ENCODE peak calls at places on chromosome 6, in four cellular contexts. N is HCT116, Q is OCI-LY7, Y is choroid plexus epithelial cell. X is an unnamed sample.

GRCh38 chr6:24323632-24324337 is 34.1 kb downstream of the DCDC2 start:
- DNase-seq in N (no peak), Q (no peak), Y (no peak), X (peak; percentile 47)

GRCh38 chr6:161437851-161438250 is 164.0 kb upstream of the AGPAT4 start:
- DNase-seq in N (no peak), Q (no peak), Y (no peak), X (no peak)

GRCh38 chr6:121932071-121933009 is 467.1 kb upstream of the HSF2 start:
- DNase-seq in N (peak; percentile 61), Q (no peak), Y (peak; percentile 89), X (peak; percentile 68)

GRCh38 chr6:20400476-20401402 is 940 bp upstream of the E2F3 start:
- DNase-seq in N (peak; percentile 84), Q (peak; percentile 60), Y (peak; percentile 56), X (peak; percentile 38)

GRCh38 chr6:121437861-121438651 is 2.6 kb downstream of the GJA1 start:
- DNase-seq in N (no peak), Q (no peak), Y (peak; percentile 63), X (peak; percentile 65)

GRCh38 chr6:109816452-109817374 is 125.6 kb downstream of the FIG4 start:
- DNase-seq in N (no peak), Q (no peak), Y (no peak), X (no peak)

GRCh38 chr6:10099086-10099499 is 315.8 kb downstream of the TFAP2A start:
- DNase-seq in N (no peak), Q (no peak), Y (no peak), X (no peak)

GRCh38 chr6:157151989-157152388 is 171.3 kb downstream of the TMEM242 start:
- DNase-seq in N (no peak), Q (no peak), Y (peak; percentile 81), X (peak; percentile 80)

GRCh38 chr6:158142789-158143188 is 25.3 kb downstream of the SERAC1 start:
- DNase-seq in N (no peak), Q (no peak), Y (peak; percentile 62), X (peak; percentile 80)

GRCh38 chr6:158021376-158021775 is 39.7 kb downstream of the SYNJ2 start:
- DNase-seq in N (no peak), Q (no peak), Y (no peak), X (no peak)

GRCh38 chr6:105753184-105754097 is 332.7 kb upstream of the PRDM1 start:
- DNase-seq in N (peak; percentile 31), Q (no peak), Y (no peak), X (no peak)

GRCh38 chr6:122604676-122605075 is 5.5 kb upstream of the PKIB start:
- DNase-seq in N (no peak), Q (no peak), Y (no peak), X (no peak)

GRCh38 chr6:8710668-8711431 is 275.5 kb upstream of the SLC35B3 start:
- DNase-seq in N (no peak), Q (no peak), Y (no peak), X (no peak)

DNA sequence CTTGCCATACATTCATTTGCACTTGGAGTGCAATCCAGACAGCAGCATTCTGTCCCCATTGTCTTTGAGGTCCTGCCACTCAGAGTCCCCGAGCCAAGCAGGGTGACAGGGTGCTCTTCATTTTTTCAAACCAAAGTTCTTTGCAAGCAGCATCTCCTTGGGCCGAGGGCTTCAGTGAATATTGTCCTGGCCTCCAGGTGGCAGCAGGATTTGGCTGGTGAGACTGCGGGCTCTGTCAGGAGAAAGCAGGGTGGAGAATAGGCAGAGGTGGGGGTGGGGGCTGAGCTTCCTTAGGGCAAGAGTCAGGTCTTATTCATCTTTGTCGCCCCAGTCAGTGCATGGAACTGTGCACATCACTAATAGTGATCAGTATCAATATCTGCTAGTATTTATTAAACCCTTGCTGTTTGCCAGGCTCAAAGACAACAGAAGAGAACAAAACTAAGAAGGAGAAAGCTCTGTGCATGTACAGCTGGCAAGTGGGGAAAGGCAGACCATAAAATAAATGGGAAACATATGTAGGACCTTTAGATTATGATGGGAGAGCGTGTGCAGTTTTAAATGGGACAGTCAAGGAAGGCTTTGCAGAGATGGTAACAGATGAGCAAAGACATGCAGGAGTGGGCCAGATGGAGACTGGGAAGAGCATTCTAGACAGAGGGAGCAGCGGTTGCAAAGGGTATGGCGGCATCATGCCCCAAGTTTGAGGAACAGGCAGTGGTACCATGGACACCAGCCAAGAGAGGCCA is 260.2 kb downstream of the NRN1 start:
- DNase-seq in N (no peak), Q (no peak), Y (no peak), X (no peak)
- TF ChIP-seq CTCF in N (peak; percentile 36), Q (peak; percentile 59), Y (peak; percentile 37), X (no peak)

GRCh38 chr6:142845624-142846458 is 99.1 kb downstream of the HIVEP2 start:
- DNase-seq in N (peak; percentile 74), Q (peak; percentile 54), Y (peak; percentile 94), X (peak; percentile 95)
- H3K4me3 ChIP-seq in N (peak overlapping the region; percentile 26), Q (peak overlapping the region; percentile 64), Y (peak overlapping the region; percentile 32), X (peak overlapping the region; percentile 28)

GRCh38 chr6:30890646-30891449 is 6.5 kb downstream of the DDR1 start:
- DNase-seq in N (no peak), Q (no peak), Y (no peak), X (no peak)

GRCh38 chr6:30891450-30891723 is 7.1 kb downstream of the DDR1 start:
- DNase-seq in N (no peak), Q (no peak), Y (no peak), X (no peak)

GRCh38 chr6:30893001-30893591 is 8.8 kb downstream of the DDR1 start:
- DNase-seq in N (no peak), Q (no peak), Y (no peak), X (no peak)

GRCh38 chr6:30893666-30894065 is 9.3 kb downstream of the DDR1 start:
- DNase-seq in N (no peak), Q (no peak), Y (no peak), X (no peak)

GRCh38 chr6:30891816-30892553 is 7.7 kb downstream of the DDR1 start:
- DNase-seq in N (no peak), Q (no peak), Y (no peak), X (no peak)
- TF ChIP-seq CTCF in N (no peak), Q (no peak), Y (no peak), X (no peak)

GRCh38 chr6:111657146-111657545 is 51.5 kb upstream of the TRAF3IP2 start:
- DNase-seq in N (no peak), Q (no peak), Y (peak; percentile 80), X (peak; percentile 77)

GRCh38 chr6:111662192-111662793 is 56.6 kb upstream of the TRAF3IP2 start:
- DNase-seq in N (no peak), Q (no peak), Y (no peak), X (peak; percentile 21)

GRCh38 chr6:111660531-111660930 is 54.9 kb upstream of the TRAF3IP2 start:
- DNase-seq in N (no peak), Q (no peak), Y (no peak), X (no peak)

GRCh38 chr6:111661541-111662041 is 55.9 kb upstream of the TRAF3IP2 start:
- DNase-seq in N (no peak), Q (no peak), Y (no peak), X (no peak)

DNA sequence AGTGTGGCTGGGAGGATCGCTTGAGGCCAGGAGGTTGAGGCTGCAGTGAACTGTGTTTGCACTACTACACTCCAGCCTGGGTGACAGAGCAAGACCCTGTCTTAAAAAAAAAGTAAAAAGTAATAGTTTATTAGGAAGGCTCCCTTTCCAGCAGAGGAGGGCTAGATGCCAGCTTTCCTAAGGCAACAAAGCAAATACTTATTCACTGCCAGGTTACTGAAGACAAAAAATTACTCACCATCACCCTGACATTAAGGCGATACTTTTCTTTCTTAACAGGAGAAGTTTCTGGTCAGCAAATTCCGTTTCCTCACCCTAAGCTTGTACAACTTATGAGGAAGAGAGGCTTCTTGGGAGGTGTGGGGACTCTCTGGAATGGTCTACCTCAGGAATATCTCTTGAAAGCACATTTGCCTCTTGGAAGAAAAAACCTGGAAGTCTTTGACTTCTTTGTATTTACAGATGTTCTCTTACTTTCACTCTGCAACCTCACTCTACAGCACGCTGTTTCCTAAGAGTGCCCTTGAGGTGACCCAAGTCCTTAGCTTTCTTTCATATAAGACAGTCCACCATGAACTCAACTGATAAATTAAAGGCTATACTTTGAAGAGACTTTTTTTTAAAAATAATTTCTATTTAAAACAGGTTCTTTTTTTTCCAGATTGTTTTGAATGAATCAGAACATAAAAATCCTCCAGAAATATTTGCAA is 52.9 kb upstream of the TRAF3IP2 start:
- DNase-seq in N (no peak), Q (no peak), Y (peak; percentile 52), X (peak; percentile 54)
- H3K4me3 ChIP-seq in N (no peak overlapping the region), Q (no peak overlapping the region), Y (no peak overlapping the region), X (no peak overlapping the region)

GRCh38 chr6:551405-551804 is 105.5 kb downstream of the HUS1B start:
- DNase-seq in N (no peak), Q (peak; percentile 46), Y (peak; percentile 73), X (peak; percentile 26)
- TF ChIP-seq CTCF in N (no peak), Q (peak; percentile 50), Y (peak; percentile 53), X (no peak)

GRCh38 chr6:116059713-116060571 is 749 bp downstream of the FRK start:
- DNase-seq in N (no peak), Q (no peak), Y (no peak), X (no peak)
- H3K4me3 ChIP-seq in N (peak overlapping the region; percentile 52), Q (no peak overlapping the region), Y (no peak overlapping the region), X (peak overlapping the region; percentile 28)

DNA sequence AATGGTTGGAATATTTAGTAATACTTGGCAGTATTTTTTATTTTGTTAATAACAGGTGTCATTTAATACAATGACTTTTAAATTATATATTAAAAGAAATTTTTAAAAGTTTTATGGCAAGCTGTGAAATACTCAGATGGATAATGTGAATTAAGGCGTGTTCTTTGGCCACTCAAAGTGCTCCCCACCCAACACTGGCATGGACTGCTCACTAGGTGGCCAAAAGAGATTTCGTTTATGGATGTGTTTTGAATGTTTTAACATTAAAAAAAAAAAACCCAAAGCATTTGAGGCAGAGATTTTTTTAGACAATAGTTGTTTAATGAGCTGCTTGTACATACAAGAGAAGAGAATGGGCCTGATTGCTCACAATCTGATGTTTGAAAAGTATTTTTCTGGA is 86.5 kb downstream of the QKI start:
- DNase-seq in N (no peak), Q (no peak), Y (no peak), X (no peak)
- TF ChIP-seq CTCF in N (no peak), Q (no peak), Y (peak; percentile 23), X (no peak)

X was measured in fibroblast of pulmonary artery.